ENCODE peak calls at places on chromosomes 2 and 18, in nine cellular contexts. Q is mammary epithelial cell; W is GM23248; D is fibroblast of mammary gland; Y is kidney tubule cell; K is esophagus squamous epithelium; F is non-pigmented ciliary epithelial cell; S is A172; X is stimulated activated CD4-positive, alpha-beta T cell treated with anti-CD3 and anti-CD28 coated beads, Interleukin-2, amount 100 ng/mL, for 48 hours. B is an unnamed sample.

GRCh38 chr18:2417861-2418610 is 153.3 kb downstream of the METTL4 start:
- DNase-seq in Q (peak), W (peak), D (peak), Y (no peak), K (no peak), F (no peak), X (no peak), S (no peak), B (peak)

GRCh38 chr2:121479882-121480522 is 50.7 kb upstream of the RNU4ATAC start:
- DNase-seq in D (peak), Q (peak), W (peak), K (no peak), Y (peak), F (no peak), X (no peak), S (no peak), B (no peak)

GRCh38 chr2:51624995-51625394 is 593.1 kb upstream of the NRXN1 start:
- DNase-seq in Q (no peak), Y (peak), D (peak), F (peak), X (no peak), W (peak), S (peak), K (no peak), B (peak)

GRCh38 chr2:105641389-105641811 is 103.3 kb upstream of the NCK2 start:
- DNase-seq in S (no peak), Y (no peak), K (no peak), X (no peak), D (no peak), W (no peak), Q (peak), F (no peak), B (no peak)

GRCh38 chr18:7601249-7601620 is 34.1 kb downstream of the PTPRM start:
- DNase-seq in Q (peak), X (no peak), F (peak), W (peak), Y (peak), K (no peak), D (peak), S (peak), B (peak)

GRCh38 chr18:44761812-44762211 is 81.1 kb downstream of the SETBP1 start:
- DNase-seq in Q (no peak), S (no peak), Y (no peak), D (no peak), K (no peak), F (no peak), X (no peak), W (no peak), B (peak)

GRCh38 chr2:21047161-21048009 is 3.5 kb upstream of the APOB start:
- DNase-seq in K (no peak), D (no peak), Y (peak), X (no peak), F (no peak), W (no peak), S (no peak), Q (no peak), B (no peak)

GRCh38 chr2:27622921-27623384 is 5.9 kb downstream of the CCDC121 start:
- DNase-seq in F (peak), K (no peak), Y (peak), S (peak), W (peak), D (peak), X (no peak), Q (peak), B (peak)

GRCh38 chr18:73340135-73340934 is 472.5 kb upstream of the NETO1 start:
- DNase-seq in W (peak), Y (peak), D (peak), K (no peak), X (no peak), S (no peak), Q (peak), F (peak), B (peak)

GRCh38 chr2:175457846-175458408 is 276.4 kb upstream of the ATP5MC3 start:
- DNase-seq in Q (no peak), X (no peak), S (no peak), D (no peak), Y (no peak), W (no peak), K (no peak), F (no peak), B (no peak)

GRCh38 chr2:207162319-207162718 is 3.4 kb downstream of the KLF7 start:
- DNase-seq in Q (no peak), K (no peak), W (peak), D (peak), S (no peak), X (no peak), Y (peak), F (no peak), B (no peak)

GRCh38 chr2:240947176-240947575 is 41.0 kb downstream of the CROCC2 start:
- DNase-seq in D (no peak), K (no peak), W (no peak), X (no peak), Q (no peak), S (no peak), Y (no peak), F (no peak), B (no peak)

GRCh38 chr2:60549250-60550150 is 4.0 kb downstream of the BCL11A start:
- DNase-seq in Q (peak), W (peak), K (no peak), X (no peak), S (no peak), F (no peak), D (no peak), Y (peak), B (peak)

GRCh38 chr2:42147641-42148274 is 21.4 kb upstream of the EML4 start:
- DNase-seq in S (no peak), X (no peak), Q (no peak), F (no peak), K (no peak), Y (no peak), W (peak), D (peak), B (no peak)

GRCh38 chr2:215950009-215950408 is 63.3 kb downstream of the MREG start:
- DNase-seq in Q (peak), Y (peak), W (peak), D (peak), S (peak), X (no peak), K (no peak), F (no peak), B (peak)

GRCh38 chr2:221347471-221347870 is 224.6 kb downstream of the EPHA4 start:
- DNase-seq in Y (peak), F (no peak), S (no peak), K (no peak), Q (peak), W (peak), X (no peak), D (peak), B (peak)

GRCh38 chr2:102059151-102059550 is 67.4 kb downstream of the IL1R2 start:
- DNase-seq in D (peak), Y (no peak), S (no peak), X (no peak), Q (no peak), F (no peak), W (peak), K (no peak), B (no peak)

GRCh38 chr2:64606495-64607363 is 47.0 kb downstream of the SERTAD2 start:
- DNase-seq in Q (peak), X (peak), F (no peak), W (peak), Y (peak), S (peak), D (peak), K (peak), B (peak)

GRCh38 chr18:63063171-63063570 is 256.4 kb downstream of the BCL2 start:
- DNase-seq in W (peak), Q (no peak), D (peak), X (no peak), K (no peak), Y (peak), F (no peak), S (peak), B (no peak)

GRCh38 chr2:231926761-231927565 is 767 bp upstream of the NPPC start:
- DNase-seq in F (no peak), K (no peak), X (no peak), Y (peak), W (peak), S (no peak), D (no peak), Q (no peak), B (peak)

GRCh38 chr2:100029460-100029859 is 112.9 kb downstream of the AFF3 start:
- DNase-seq in F (no peak), X (no peak), W (peak), Y (no peak), Q (no peak), D (no peak), S (no peak), K (no peak), B (no peak)

GRCh38 chr2:128280901-128281321 is 37.8 kb downstream of the HS6ST1 start:
- DNase-seq in S (no peak), K (no peak), W (no peak), F (no peak), Y (peak), X (no peak), Q (no peak), D (no peak), B (no peak)

GRCh38 chr2:36696533-36696932 is at the start of gene VIT:
- DNase-seq in Q (no peak), S (no peak), W (peak), X (no peak), D (peak), F (no peak), K (no peak), Y (no peak), B (no peak)

GRCh38 chr2:16508061-16508851 is 157.4 kb downstream of the CYRIA start:
- DNase-seq in Q (peak), X (no peak), S (no peak), Y (peak), K (no peak), W (peak), F (no peak), D (no peak), B (peak)

GRCh38 chr2:46164581-46165301 is 132.5 kb upstream of the EPAS1 start:
- DNase-seq in K (no peak), X (no peak), S (peak), F (peak), W (peak), Y (peak), Q (peak), D (peak), B (peak)

GRCh38 chr2:166384774-166385173 is 9.0 kb upstream of the SCN9A start:
- DNase-seq in D (peak), Y (peak), F (no peak), Q (peak), W (peak), K (no peak), S (peak), X (no peak), B (peak)

GRCh38 chr2:169042856-169043255 is 11.7 kb upstream of the ABCB11 start:
- DNase-seq in S (no peak), F (no peak), X (no peak), Q (no peak), D (no peak), W (no peak), K (no peak), Y (no peak), B (no peak)

GRCh38 chr2:43363086-43363485 is 136.7 kb upstream of the ZFP36L2 start:
- DNase-seq in Y (no peak), F (no peak), W (no peak), Q (no peak), X (no peak), S (no peak), D (no peak), K (no peak), B (no peak)

GRCh38 chr18:53790817-53791216 is 433.7 kb downstream of the MBD2 start:
- DNase-seq in Q (no peak), Y (no peak), F (no peak), K (no peak), S (no peak), W (peak), X (no peak), D (peak), B (no peak)

GRCh38 chr2:112001136-112001764 is 53.8 kb upstream of the TMEM87B start:
- DNase-seq in X (no peak), W (peak), S (peak), Y (no peak), Q (no peak), D (peak), K (no peak), F (no peak), B (no peak)

GRCh38 chr2:16662440-16662839 is 3.2 kb downstream of the CYRIA start:
- DNase-seq in W (no peak), Y (peak), F (no peak), D (peak), Q (peak), X (no peak), K (no peak), S (peak), B (peak)

GRCh38 chr2:159895258-159896209 is 97.5 kb upstream of the CD302 start:
- DNase-seq in F (no peak), X (no peak), D (peak), Q (no peak), Y (peak), W (peak), S (no peak), K (no peak), B (peak)

GRCh38 chr2:20213651-20214565 is 11.0 kb downstream of the SDC1 start:
- DNase-seq in Q (peak), S (no peak), D (no peak), F (no peak), X (no peak), Y (no peak), K (no peak), W (no peak), B (peak)

GRCh38 chr2:169221745-169222369 is 140.5 kb downstream of the LRP2 start:
- DNase-seq in S (peak), X (no peak), Y (peak), Q (peak), W (peak), D (peak), K (no peak), F (no peak), B (peak)

GRCh38 chr2:217223222-217223930 is 363.5 kb upstream of the TNP1 start:
- DNase-seq in K (no peak), X (peak), Q (peak), S (peak), W (peak), F (peak), D (peak), Y (peak), B (peak)

GRCh38 chr2:25505630-25506029 is 163.9 kb upstream of the DNMT3A start:
- DNase-seq in S (no peak), W (peak), K (no peak), Y (no peak), D (peak), X (no peak), Q (peak), F (no peak), B (peak)

GRCh38 chr2:64624862-64625261 is 28.9 kb downstream of the SERTAD2 start:
- DNase-seq in Y (no peak), Q (no peak), W (no peak), X (no peak), F (no peak), S (no peak), D (no peak), K (no peak), B (no peak)

GRCh38 chr2:200975672-200976071 is 12.2 kb upstream of the ORC2 start:
- DNase-seq in X (no peak), Q (no peak), S (no peak), F (no peak), W (no peak), Y (no peak), D (no peak), K (no peak), B (no peak)

GRCh38 chr2:64204006-64204632 is 59.9 kb upstream of the PELI1 start:
- DNase-seq in D (peak), X (peak), Q (peak), Y (peak), S (peak), W (peak), F (no peak), K (no peak), B (peak)

GRCh38 chr2:142041996-142042395 is 88.8 kb downstream of the LRP1B start:
- DNase-seq in X (no peak), K (no peak), D (no peak), F (no peak), W (no peak), Y (no peak), Q (no peak), S (no peak), B (no peak)